ENCODE peak calls at places on chromosome 21, in six cellular contexts. One of them, this sample, is unnamed.

GRCh38 chr21:37665230-37666024 is 250.8 kb downstream of the KCNJ6 start:
- DNase-seq in stimulated activated CD4-positive, alpha-beta T cell treated with anti-CD3 and anti-CD28 coated beads, TNF-alpha, amount 100 ng/mL, for 1 hour: no peak
- DNase-seq in tibial artery: no peak
- DNase-seq in BJ: no peak
- DNase-seq in SW480: no peak
- DNase-seq in CD14-positive monocyte: no peak
- DNase-seq in this sample: no peak

GRCh38 chr21:34342476-34342875 is 21.3 kb upstream of the KCNE2 start:
- DNase-seq in stimulated activated CD4-positive, alpha-beta T cell treated with anti-CD3 and anti-CD28 coated beads, TNF-alpha, amount 100 ng/mL, for 1 hour: no peak
- DNase-seq in tibial artery: no peak
- DNase-seq in BJ: no peak
- DNase-seq in SW480: no peak
- DNase-seq in CD14-positive monocyte: no peak
- DNase-seq in this sample: no peak

GRCh38 chr21:17576080-17576835 is 36.4 kb downstream of the BTG3 start:
- DNase-seq in stimulated activated CD4-positive, alpha-beta T cell treated with anti-CD3 and anti-CD28 coated beads, TNF-alpha, amount 100 ng/mL, for 1 hour: no peak
- DNase-seq in tibial artery: no peak
- DNase-seq in BJ: no peak
- DNase-seq in SW480: no peak
- DNase-seq in CD14-positive monocyte: no peak
- DNase-seq in this sample: no peak

GRCh38 chr21:31446206-31446900 is 102.3 kb upstream of the TIAM1 start:
- DNase-seq in stimulated activated CD4-positive, alpha-beta T cell treated with anti-CD3 and anti-CD28 coated beads, TNF-alpha, amount 100 ng/mL, for 1 hour: peak
- DNase-seq in tibial artery: no peak
- DNase-seq in BJ: no peak
- DNase-seq in SW480: no peak
- DNase-seq in CD14-positive monocyte: no peak
- DNase-seq in this sample: no peak

GRCh38 chr21:15441060-15441493 is 288.7 kb upstream of the USP25 start:
- DNase-seq in stimulated activated CD4-positive, alpha-beta T cell treated with anti-CD3 and anti-CD28 coated beads, TNF-alpha, amount 100 ng/mL, for 1 hour: no peak
- DNase-seq in tibial artery: no peak
- DNase-seq in BJ: no peak
- DNase-seq in SW480: no peak
- DNase-seq in CD14-positive monocyte: no peak
- DNase-seq in this sample: no peak

GRCh38 chr21:32283001-32283400 is 4.2 kb upstream of the MIS18A start:
- DNase-seq in stimulated activated CD4-positive, alpha-beta T cell treated with anti-CD3 and anti-CD28 coated beads, TNF-alpha, amount 100 ng/mL, for 1 hour: no peak
- DNase-seq in tibial artery: no peak
- DNase-seq in BJ: no peak
- DNase-seq in SW480: no peak
- DNase-seq in CD14-positive monocyte: no peak
- DNase-seq in this sample: no peak

GRCh38 chr21:41521489-41522027 is 13.6 kb upstream of the TMPRSS2 start:
- DNase-seq in stimulated activated CD4-positive, alpha-beta T cell treated with anti-CD3 and anti-CD28 coated beads, TNF-alpha, amount 100 ng/mL, for 1 hour: no peak
- DNase-seq in tibial artery: no peak
- DNase-seq in BJ: no peak
- DNase-seq in SW480: no peak
- DNase-seq in CD14-positive monocyte: no peak
- DNase-seq in this sample: no peak

GRCh38 chr21:37435120-37435519 is 68.5 kb downstream of the DYRK1A start:
- DNase-seq in stimulated activated CD4-positive, alpha-beta T cell treated with anti-CD3 and anti-CD28 coated beads, TNF-alpha, amount 100 ng/mL, for 1 hour: peak
- DNase-seq in tibial artery: no peak
- DNase-seq in BJ: peak
- DNase-seq in SW480: peak
- DNase-seq in CD14-positive monocyte: peak
- DNase-seq in this sample: peak

GRCh38 chr21:45818904-45819285 is 162.7 kb upstream of the COL6A1 start:
- DNase-seq in stimulated activated CD4-positive, alpha-beta T cell treated with anti-CD3 and anti-CD28 coated beads, TNF-alpha, amount 100 ng/mL, for 1 hour: peak
- DNase-seq in tibial artery: peak
- DNase-seq in BJ: peak
- DNase-seq in SW480: peak
- DNase-seq in CD14-positive monocyte: peak
- DNase-seq in this sample: no peak

GRCh38 chr21:20004353-20004752 is 993.9 kb upstream of the NCAM2 start:
- DNase-seq in stimulated activated CD4-positive, alpha-beta T cell treated with anti-CD3 and anti-CD28 coated beads, TNF-alpha, amount 100 ng/mL, for 1 hour: no peak
- DNase-seq in tibial artery: no peak
- DNase-seq in BJ: no peak
- DNase-seq in SW480: peak
- DNase-seq in CD14-positive monocyte: no peak
- DNase-seq in this sample: no peak